ENCODE peak calls at places on chromosomes 5 and 9, in four cellular contexts. W is HCT116, Z is K562, J is HepG2. N is an unnamed sample.

GRCh38 chr9:79694676-79695400 is 123.1 kb downstream of the TLE4 start:
- DNase-seq in W (no peak), J (no peak), Z (no peak), N (no peak)

GRCh38 chr5:109619661-109620060 is 70.1 kb upstream of the MAN2A1 start:
- DNase-seq in W (no peak), Z (no peak), J (no peak), N (no peak)

GRCh38 chr5:108216890-108217289 is 165.0 kb downstream of the FBXL17 start:
- DNase-seq in J (peak; percentile 2), W (peak; percentile 32), Z (no peak), N (peak; percentile 10)

GRCh38 chr5:76372320-76373054 is 30.6 kb upstream of the IQGAP2 start:
- DNase-seq in W (peak; percentile 88), Z (peak; percentile 79), J (peak; percentile 76), N (peak; percentile 28)

GRCh38 chr5:28779161-28779754 is 1740.9 kb upstream of the CDH9 start:
- DNase-seq in Z (no peak), J (no peak), W (no peak), N (peak; percentile 13)

GRCh38 chr9:134967547-134967930 is 49.8 kb upstream of the FCN1 start:
- DNase-seq in W (no peak), J (no peak), Z (no peak), N (no peak)

GRCh38 chr9:124784503-124784902 is 7.6 kb downstream of the OLFML2A start:
- DNase-seq in W (no peak), Z (no peak), J (no peak), N (no peak)

GRCh38 chr5:113487411-113487778 is 858 bp downstream of the MCC start:
- DNase-seq in Z (no peak), J (no peak), W (peak; percentile 15), N (no peak)

GRCh38 chr9:83937861-83938455 is 16.7 kb upstream of the KIF27 start:
- DNase-seq in Z (peak; percentile 54), W (peak; percentile 62), J (peak; percentile 68), N (no peak)

GRCh38 chr5:138696501-138696900 is 56.7 kb upstream of the CTNNA1 start:
- DNase-seq in J (no peak), W (no peak), Z (no peak), N (no peak)

GRCh38 chr9:69195681-69196080 is 21.6 kb downstream of the TJP2 start:
- DNase-seq in J (no peak), Z (no peak), W (no peak), N (no peak)

GRCh38 chr9:126002476-126003350 is 255.5 kb downstream of the PBX3 start:
- DNase-seq in Z (no peak), J (no peak), W (no peak), N (no peak)

GRCh38 chr5:74638776-74639537 is 1.6 kb downstream of the ENC1 start:
- DNase-seq in W (no peak), J (no peak), Z (no peak), N (peak; percentile 35)

GRCh38 chr9:84343111-84343521 is 2.6 kb upstream of the SLC28A3 start:
- DNase-seq in Z (no peak), J (no peak), W (no peak), N (no peak)

GRCh38 chr9:107489687-107490605 is at the start of gene KLF4:
- DNase-seq in J (peak; percentile 62), W (peak; percentile 86), Z (peak; percentile 96), N (no peak)

GRCh38 chr5:38420691-38421395 is 135.6 kb downstream of the LIFR start:
- DNase-seq in J (peak; percentile 54), Z (peak; percentile 46), W (peak; percentile 60), N (peak; percentile 63)

GRCh38 chr9:83511051-83511450 is 27.1 kb downstream of the FRMD3 start:
- DNase-seq in J (no peak), W (no peak), Z (no peak), N (no peak)

GRCh38 chr9:127608104-127608966 is 3.7 kb upstream of the STXBP1 start:
- DNase-seq in Z (peak; percentile 96), W (peak; percentile 73), J (peak; percentile 66), N (no peak)

GRCh38 chr9:129885018-129885669 is 49.9 kb downstream of the USP20 start:
- DNase-seq in J (peak; percentile 33), Z (peak; percentile 68), W (no peak), N (no peak)

GRCh38 chr5:107594253-107595045 is 76.3 kb downstream of the EFNA5 start:
- DNase-seq in Z (no peak), J (no peak), W (no peak), N (no peak)

GRCh38 chr9:72980183-72980582 is 27.3 kb upstream of the ALDH1A1 start:
- DNase-seq in J (no peak), Z (no peak), W (no peak), N (no peak)

GRCh38 chr5:113292535-113292934 is 142.3 kb downstream of the TSSK1B start:
- DNase-seq in J (no peak), Z (no peak), W (no peak), N (no peak)

GRCh38 chr9:78103971-78104433 is 72.4 kb upstream of the GNAQ start:
- DNase-seq in Z (no peak), W (no peak), J (no peak), N (no peak)

GRCh38 chr5:63055421-63055820 is 476.8 kb downstream of the LRRC70 start:
- DNase-seq in W (no peak), J (no peak), Z (no peak), N (no peak)

GRCh38 chr5:61949680-61950435 is 356.1 kb upstream of the KIF2A start:
- DNase-seq in J (no peak), Z (no peak), W (no peak), N (no peak)

GRCh38 chr5:505946-506555 is 18.2 kb downstream of the SLC9A3 start:
- DNase-seq in Z (no peak), J (no peak), W (no peak), N (no peak)

GRCh38 chr9:130698514-130698913 is 4.9 kb downstream of the EXOSC2 start:
- DNase-seq in J (peak; percentile 65), Z (no peak), W (no peak), N (no peak)

GRCh38 chr9:97046228-97046627 is 7.3 kb upstream of the CTSV start:
- DNase-seq in Z (no peak), W (peak; percentile 83), J (peak; percentile 36), N (no peak)

GRCh38 chr9:105393576-105394344 is 54.1 kb upstream of the FSD1L start:
- DNase-seq in W (no peak), J (no peak), Z (no peak), N (no peak)

GRCh38 chr9:105385372-105385985 is 62.4 kb upstream of the FSD1L start:
- DNase-seq in Z (no peak), W (no peak), J (no peak), N (peak; percentile 12)

GRCh38 chr9:105390901-105391300 is 56.9 kb upstream of the FSD1L start:
- DNase-seq in J (no peak), Z (no peak), W (no peak), N (no peak)

GRCh38 chr9:105392531-105392930 is 55.3 kb upstream of the FSD1L start:
- DNase-seq in W (no peak), J (no peak), Z (no peak), N (no peak)

DNA sequence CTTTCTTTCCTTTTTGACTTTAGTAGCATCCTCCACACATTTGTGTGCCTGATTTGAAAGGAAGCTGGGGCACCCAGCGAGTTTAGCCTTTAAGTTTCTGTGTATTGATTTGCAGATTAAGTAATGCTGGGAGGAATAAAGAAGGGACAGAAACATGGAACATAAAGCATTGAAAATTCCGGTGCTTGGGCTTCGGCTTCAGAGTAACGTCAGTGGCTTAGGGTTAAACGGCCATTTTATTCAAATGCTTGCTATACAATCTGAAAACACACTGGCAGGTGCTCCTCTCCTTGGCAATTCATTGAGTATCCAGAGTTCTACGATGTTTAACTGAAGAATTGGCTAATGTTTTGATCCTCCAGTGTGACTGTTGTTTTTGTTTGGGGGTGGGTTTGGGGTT is 58.0 kb upstream of the FSD1L start:
- DNase-seq in J (no peak), W (no peak), Z (no peak), N (no peak)
- TF ChIP-seq TCF7L2 in J (no peak), W (no peak), Z (no peak), N (no peak)

GRCh38 chr5:93532370-93532769 is 48.6 kb downstream of the NR2F1-AS1 start:
- DNase-seq in Z (no peak), W (no peak), J (peak; percentile 2), N (peak; percentile 7)
- TF ChIP-seq POLR2AphosphoS5 in Z (no peak), W (no peak), J (no peak), N (no peak)

GRCh38 chr5:179376701-179377420 is 31.6 kb upstream of the ADAMTS2 start:
- DNase-seq in Z (no peak), W (no peak), J (no peak), N (no peak)
- TF ChIP-seq TCF7L2 in Z (no peak), W (no peak), J (no peak), N (no peak)

GRCh38 chr5:78215972-78216371 is 78.5 kb downstream of the AP3B1 start:
- DNase-seq in Z (no peak), W (no peak), J (no peak), N (no peak)

GRCh38 chr5:78215565-78215964 is 78.9 kb downstream of the AP3B1 start:
- DNase-seq in J (no peak), Z (no peak), W (no peak), N (no peak)

GRCh38 chr5:78213799-78214198 is 80.7 kb downstream of the AP3B1 start:
- DNase-seq in W (no peak), J (no peak), Z (no peak), N (no peak)

GRCh38 chr5:78211052-78211451 is 83.4 kb downstream of the AP3B1 start:
- DNase-seq in J (no peak), W (no peak), Z (no peak), N (no peak)
- TF ChIP-seq POLR2AphosphoS5 in J (no peak), W (no peak), Z (no peak), N (no peak)

DNA sequence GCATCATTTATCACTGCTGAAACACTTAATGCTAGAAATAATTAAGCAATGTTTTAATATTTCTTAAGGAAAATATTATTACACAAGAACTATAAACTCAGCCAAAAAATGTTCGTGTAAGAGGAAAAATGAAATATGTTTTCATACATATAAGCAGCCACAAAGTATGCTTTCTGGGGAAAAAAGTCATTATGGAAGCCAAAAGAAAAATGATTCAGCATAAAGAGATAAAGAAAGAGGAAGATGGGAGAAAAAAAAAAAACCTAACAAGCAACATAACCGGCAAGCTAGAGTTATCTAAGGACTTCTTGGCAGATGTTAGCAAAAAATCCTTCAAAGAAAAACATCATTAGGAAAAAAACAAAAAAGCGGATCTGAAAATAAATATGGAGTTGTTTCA is 179.1 kb downstream of the MUSK start:
- DNase-seq in Z (no peak), J (no peak), W (no peak), N (no peak)
- TF ChIP-seq TCF7L2 in Z (no peak), J (no peak), W (no peak), N (no peak)

GRCh38 chr5:54306893-54307292 is 3.5 kb downstream of the ARL15 start:
- DNase-seq in Z (no peak), J (no peak), W (no peak), N (no peak)
- TF ChIP-seq POLR2AphosphoS5 in Z (no peak), J (no peak), W (no peak), N (no peak)

DNA sequence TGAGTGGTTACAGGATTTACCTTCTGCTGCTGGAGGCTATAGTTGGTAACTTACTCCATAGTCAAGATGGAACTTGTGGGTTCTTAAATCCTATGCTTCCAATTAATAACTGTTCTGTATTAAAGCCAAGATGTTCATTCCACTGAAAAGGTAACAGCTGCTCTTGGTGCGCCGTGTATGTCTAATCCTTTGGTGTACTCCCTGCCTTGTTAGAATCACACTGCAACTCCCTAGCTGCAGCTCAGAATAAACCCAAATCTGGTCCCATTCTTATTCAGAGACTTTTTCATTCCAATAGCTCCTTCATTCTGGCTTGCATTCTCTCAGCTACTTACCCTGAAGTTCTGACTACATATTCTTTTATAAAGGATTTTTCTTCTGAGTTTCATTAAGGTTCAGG is 1355.5 kb downstream of the MAT2B start:
- DNase-seq in J (no peak), Z (no peak), W (no peak), N (no peak)
- TF ChIP-seq TCF7L2 in J (no peak), Z (no peak), W (no peak), N (no peak)